ENCODE peak calls at places on chromosomes 11 and 22, in five cellular contexts. One of them, this sample, is unnamed.

GRCh38 chr11:18699848-18700261 is 1.3 kb downstream of the TMEM86A start:
- DNase-seq in ELR: no peak
- DNase-seq in colonic mucosa: no peak
- DNase-seq in A549: no peak
- DNase-seq in left cardiac atrium: no peak
- DNase-seq in this sample: peak; percentile 59

GRCh38 chr11:62067741-62068140 is 56.1 kb upstream of the INCENP start:
- DNase-seq in ELR: no peak
- DNase-seq in left cardiac atrium: no peak
- DNase-seq in colonic mucosa: no peak
- DNase-seq in A549: no peak
- DNase-seq in this sample: peak; percentile 2

GRCh38 chr11:36367806-36368680 is 72.0 kb downstream of the PRR5L start:
- DNase-seq in A549: no peak
- DNase-seq in colonic mucosa: no peak
- DNase-seq in left cardiac atrium: no peak
- DNase-seq in ELR: no peak
- DNase-seq in this sample: no peak

GRCh38 chr11:75766449-75767227 is 1.9 kb upstream of the DGAT2 start:
- DNase-seq in left cardiac atrium: no peak
- DNase-seq in ELR: no peak
- DNase-seq in A549: no peak
- DNase-seq in colonic mucosa: no peak
- DNase-seq in this sample: no peak

GRCh38 chr11:2520736-2521035 is 75.9 kb downstream of the KCNQ1 start:
- DNase-seq in left cardiac atrium: no peak
- DNase-seq in A549: no peak
- DNase-seq in ELR: no peak
- DNase-seq in colonic mucosa: peak; percentile 13
- DNase-seq in this sample: peak; percentile 28

GRCh38 chr11:17846852-17847453 is 112.4 kb downstream of the KCNC1 start:
- DNase-seq in A549: no peak
- DNase-seq in colonic mucosa: no peak
- DNase-seq in ELR: peak; percentile 34
- DNase-seq in left cardiac atrium: no peak
- DNase-seq in this sample: no peak

GRCh38 chr11:128686745-128687177 is 7.1 kb upstream of the FLI1 start:
- DNase-seq in A549: no peak
- DNase-seq in colonic mucosa: no peak
- DNase-seq in ELR: peak; percentile 60
- DNase-seq in left cardiac atrium: peak; percentile 73
- DNase-seq in this sample: no peak

GRCh38 chr11:106480581-106481185 is 403.2 kb downstream of the AASDHPPT start:
- DNase-seq in A549: no peak
- DNase-seq in colonic mucosa: no peak
- DNase-seq in left cardiac atrium: no peak
- DNase-seq in ELR: no peak
- DNase-seq in this sample: no peak

GRCh38 chr11:69707156-69707555 is 3.3 kb upstream of the FGF19 start:
- DNase-seq in left cardiac atrium: no peak
- DNase-seq in A549: no peak
- DNase-seq in ELR: no peak
- DNase-seq in colonic mucosa: peak; percentile 55
- DNase-seq in this sample: no peak

GRCh38 chr11:65506770-65507485 is 8.1 kb downstream of the MALAT1 start:
- DNase-seq in left cardiac atrium: peak; percentile 39
- DNase-seq in ELR: peak; percentile 75
- DNase-seq in colonic mucosa: peak; percentile 77
- DNase-seq in A549: no peak
- DNase-seq in this sample: peak; percentile 89

GRCh38 chr11:2150206-2150847 is 10.7 kb downstream of the INS start:
- DNase-seq in left cardiac atrium: no peak
- DNase-seq in A549: peak; percentile 55
- DNase-seq in ELR: peak; percentile 69
- DNase-seq in colonic mucosa: no peak
- DNase-seq in this sample: no peak

GRCh38 chr22:35312198-35313059 is 12.7 kb downstream of the TOM1 start:
- DNase-seq in left cardiac atrium: peak; percentile 54
- DNase-seq in colonic mucosa: peak; percentile 79
- DNase-seq in A549: no peak
- DNase-seq in ELR: peak; percentile 88
- DNase-seq in this sample: peak; percentile 53

GRCh38 chr11:80632156-80632555 is 1191.3 kb upstream of the TENM4 start:
- DNase-seq in left cardiac atrium: no peak
- DNase-seq in ELR: no peak
- DNase-seq in colonic mucosa: no peak
- DNase-seq in A549: no peak
- DNase-seq in this sample: no peak

GRCh38 chr22:22720201-22720723 is 75.8 kb downstream of the GGTLC2 start:
- DNase-seq in ELR: peak; percentile 56
- DNase-seq in colonic mucosa: peak; percentile 51
- DNase-seq in left cardiac atrium: no peak
- DNase-seq in A549: no peak
- DNase-seq in this sample: no peak

GRCh38 chr11:47372422-47372821 is 5.9 kb downstream of the SPI1 start:
- DNase-seq in left cardiac atrium: no peak
- DNase-seq in ELR: no peak
- DNase-seq in colonic mucosa: no peak
- DNase-seq in A549: no peak
- DNase-seq in this sample: no peak

GRCh38 chr11:114195981-114196731 is 100.0 kb upstream of the NNMT start:
- DNase-seq in left cardiac atrium: no peak
- DNase-seq in ELR: no peak
- DNase-seq in A549: no peak
- DNase-seq in colonic mucosa: no peak
- DNase-seq in this sample: no peak

GRCh38 chr22:36860821-36861659 is at the start of gene NCF4:
- DNase-seq in ELR: no peak
- DNase-seq in colonic mucosa: peak; percentile 63
- DNase-seq in left cardiac atrium: peak; percentile 62
- DNase-seq in A549: no peak
- DNase-seq in this sample: peak; percentile 88

GRCh38 chr11:921921-922678 is 3.6 kb upstream of the AP2A2 start:
- DNase-seq in left cardiac atrium: no peak
- DNase-seq in colonic mucosa: no peak
- DNase-seq in ELR: no peak
- DNase-seq in A549: no peak
- DNase-seq in this sample: no peak

GRCh38 chr11:69949327-69949726 is 128.8 kb upstream of the ANO1 start:
- DNase-seq in ELR: peak; percentile 96
- DNase-seq in colonic mucosa: no peak
- DNase-seq in A549: peak; percentile 97
- DNase-seq in left cardiac atrium: peak; percentile 59
- DNase-seq in this sample: no peak

GRCh38 chr22:29163808-29164207 is 41.9 kb upstream of the EMID1 start:
- DNase-seq in colonic mucosa: no peak
- DNase-seq in A549: no peak
- DNase-seq in ELR: no peak
- DNase-seq in left cardiac atrium: no peak
- DNase-seq in this sample: no peak

GRCh38 chr11:2588809-2589537 is 110.8 kb downstream of the KCNQ1OT1 start:
- DNase-seq in A549: no peak
- DNase-seq in colonic mucosa: peak; percentile 76
- DNase-seq in ELR: no peak
- DNase-seq in left cardiac atrium: peak; percentile 15
- DNase-seq in this sample: peak; percentile 88